ENCODE peak calls at places on chromosome 1, in four cellular contexts. I, N, T and Q are unnamed samples.

GRCh38 chr1:240284656-240285427 is 193.2 kb downstream of the FMN2 start:
- DNase-seq in N (no peak), T (no peak), I (no peak), Q (no peak)

GRCh38 chr1:180929389-180929788 is 16.7 kb downstream of the KIAA1614 start:
- DNase-seq in T (no peak), N (no peak), I (no peak), Q (no peak)

GRCh38 chr1:16612332-16613172 is 812 bp downstream of the NBPF1 start:
- DNase-seq in T (peak; percentile 52), N (peak; percentile 25), I (peak; percentile 95), Q (no peak)

GRCh38 chr1:22150923-22151322 is 8.0 kb upstream of the WNT4 start:
- DNase-seq in I (no peak), N (no peak), T (no peak), Q (no peak)

GRCh38 chr1:201593200-201593828 is 54.4 kb downstream of the NAV1 start:
- DNase-seq in I (peak; percentile 94), T (no peak), N (no peak), Q (peak; percentile 52)

GRCh38 chr1:54273837-54274192 is 73.8 kb downstream of the MRPL37 start:
- DNase-seq in T (no peak), N (no peak), I (no peak), Q (no peak)

GRCh38 chr1:96756789-96757188 is 35.2 kb downstream of the PTBP2 start:
- DNase-seq in T (no peak), N (no peak), I (no peak), Q (no peak)

GRCh38 chr1:226798427-226799411 is 59.6 kb upstream of the ITPKB start:
- DNase-seq in I (no peak), N (peak; percentile 65), T (no peak), Q (no peak)

GRCh38 chr1:14961661-14962267 is 191.8 kb upstream of the TMEM51 start:
- DNase-seq in I (no peak), N (no peak), T (no peak), Q (no peak)

GRCh38 chr1:244092293-244093264 is 41.5 kb downstream of the ZBTB18 start:
- DNase-seq in T (no peak), I (peak; percentile 85), N (no peak), Q (no peak)

GRCh38 chr1:208264469-208265126 is 20.4 kb upstream of the PLXNA2 start:
- DNase-seq in I (peak; percentile 9), T (no peak), N (no peak), Q (no peak)

GRCh38 chr1:116278541-116278866 is 94.5 kb upstream of the ATP1A1 start:
- DNase-seq in N (no peak), T (no peak), I (no peak), Q (no peak)

GRCh38 chr1:182056596-182057366 is 4.7 kb downstream of the ZNF648 start:
- DNase-seq in T (no peak), N (no peak), I (no peak), Q (no peak)

GRCh38 chr1:241482761-241483250 is 36.7 kb downstream of the FH start:
- DNase-seq in T (no peak), I (peak; percentile 62), N (no peak), Q (no peak)

GRCh38 chr1:229319487-229319886 is 23.4 kb downstream of the CCSAP start:
- DNase-seq in N (no peak), T (no peak), I (no peak), Q (no peak)

GRCh38 chr1:159932296-159933285 is 7.3 kb upstream of the TAGLN2 start:
- DNase-seq in I (no peak), N (no peak), T (no peak), Q (no peak)

GRCh38 chr1:235304549-235305451 is 23.2 kb downstream of the ARID4B start:
- DNase-seq in T (no peak), N (peak; percentile 74), I (peak; percentile 32), Q (no peak)

GRCh38 chr1:105386489-105386888 is 1636.8 kb downstream of the AMY1C start:
- DNase-seq in T (no peak), I (no peak), N (no peak), Q (no peak)

GRCh38 chr1:26826261-26827201 is at the start of gene ZDHHC18:
- DNase-seq in T (peak; percentile 25), N (peak; percentile 74), I (peak; percentile 11), Q (no peak)

GRCh38 chr1:27143408-27143807 is 11.5 kb downstream of the SLC9A1 start:
- DNase-seq in T (no peak), I (peak; percentile 26), N (no peak), Q (no peak)

GRCh38 chr1:221487781-221488520 is 253.9 kb downstream of the DUSP10 start:
- DNase-seq in T (no peak), N (no peak), I (peak; percentile 89), Q (no peak)

GRCh38 chr1:66217021-66217420 is 316.9 kb upstream of the SGIP1 start:
- DNase-seq in N (no peak), I (peak; percentile 92), T (no peak), Q (no peak)

GRCh38 chr1:7491818-7492173 is 279.3 kb upstream of the VAMP3 start:
- DNase-seq in T (no peak), I (no peak), N (no peak), Q (no peak)

GRCh38 chr1:109792056-109792831 is 28.5 kb upstream of the EPS8L3 start:
- DNase-seq in N (no peak), T (no peak), I (peak; percentile 88), Q (no peak)

GRCh38 chr1:156709743-156710489 is 4.5 kb upstream of the CRABP2 start:
- DNase-seq in I (peak; percentile 57), N (no peak), T (no peak), Q (no peak)

GRCh38 chr1:59237905-59238304 is 59.0 kb upstream of the FGGY start:
- DNase-seq in I (peak; percentile 41), N (no peak), T (no peak), Q (no peak)

GRCh38 chr1:199857103-199857502 is 170.4 kb upstream of the NR5A2 start:
- DNase-seq in N (no peak), I (peak; percentile 7), T (peak; percentile 30), Q (peak; percentile 74)

GRCh38 chr1:96329121-96329520 is 392.5 kb upstream of the PTBP2 start:
- DNase-seq in I (peak; percentile 79), T (no peak), N (no peak), Q (no peak)

GRCh38 chr1:7511381-7511780 is 259.7 kb upstream of the VAMP3 start:
- DNase-seq in N (no peak), I (no peak), T (no peak), Q (no peak)

GRCh38 chr1:102241431-102242338 is 245.0 kb upstream of the OLFM3 start:
- DNase-seq in T (no peak), N (no peak), I (no peak), Q (no peak)

GRCh38 chr1:8374812-8375211 is 56.9 kb downstream of the SLC45A1 start:
- DNase-seq in T (no peak), N (no peak), I (no peak), Q (no peak)

GRCh38 chr1:240831191-240831631 is 219.3 kb upstream of the GREM2 start:
- DNase-seq in I (peak; percentile 79), N (no peak), T (no peak), Q (no peak)

GRCh38 chr1:41619511-41620364 is 135.3 kb upstream of the EDN2 start:
- DNase-seq in T (no peak), I (no peak), N (no peak), Q (no peak)

GRCh38 chr1:10561497-10561896 is 86.7 kb downstream of the PEX14 start:
- DNase-seq in T (no peak), N (no peak), I (peak; percentile 67), Q (no peak)

GRCh38 chr1:25048728-25049127 is 118.7 kb upstream of the RUNX3 start:
- DNase-seq in N (no peak), I (no peak), T (no peak), Q (no peak)